ENCODE peak calls at places on chromosomes 11 and 22, in nine cellular contexts. B is foreskin fibroblast, G is type B pancreatic cell, I is Peyer's patch, Q is HFFc6, V is dorsolateral prefrontal cortex, X is ovary, Z is lower leg skin, N is progenitor cell of endocrine pancreas. J is an unnamed sample.

GRCh38 chr11:30488304-30488998 is 97.7 kb downstream of the MPPED2 start:
- DNase-seq in B (peak; percentile 5), G (no peak), I (no peak), Q (no peak), V (no peak), X (no peak), Z (no peak), N (no peak), J (no peak)

GRCh38 chr11:76786053-76787014 is 3.2 kb downstream of the TSKU start:
- DNase-seq in B (no peak), G (no peak), I (no peak), Q (no peak), V (no peak), X (no peak), Z (no peak), N (no peak), J (no peak)

GRCh38 chr11:28346721-28347120 is 238.5 kb downstream of the METTL15 start:
- DNase-seq in B (no peak), G (no peak), I (no peak), Q (no peak), V (no peak), X (no peak), Z (no peak), N (no peak), J (no peak)

GRCh38 chr11:86202013-86202336 is 42.6 kb upstream of the EED start:
- DNase-seq in B (no peak), G (no peak), I (no peak), Q (no peak), V (no peak), X (no peak), Z (no peak), N (no peak), J (no peak)

GRCh38 chr11:119295178-119295577 is 21.8 kb downstream of the MCAM start:
- DNase-seq in B (peak; percentile 19), G (no peak), I (no peak), Q (no peak), V (no peak), X (no peak), Z (no peak), N (no peak), J (no peak)

GRCh38 chr11:129291556-129291955 is 84.1 kb upstream of the BARX2 start:
- DNase-seq in B (no peak), G (no peak), I (no peak), Q (no peak), V (peak; percentile 76), X (no peak), Z (no peak), N (no peak), J (no peak)

GRCh38 chr11:132242662-132243061 is 872.2 kb downstream of the NTM start:
- DNase-seq in B (no peak), G (no peak), I (no peak), Q (no peak), V (no peak), X (no peak), Z (no peak), N (no peak), J (no peak)

GRCh38 chr22:49358041-49358440 is 469.6 kb downstream of the BRD1 start:
- DNase-seq in B (no peak), G (peak; percentile 20), I (no peak), Q (no peak), V (no peak), X (no peak), Z (peak; percentile 74), N (no peak), J (no peak)

GRCh38 chr11:106159846-106160245 is 82.4 kb downstream of the AASDHPPT start:
- DNase-seq in B (peak; percentile 48), G (no peak), I (no peak), Q (no peak), V (no peak), X (no peak), Z (no peak), N (no peak), J (no peak)

DNA sequence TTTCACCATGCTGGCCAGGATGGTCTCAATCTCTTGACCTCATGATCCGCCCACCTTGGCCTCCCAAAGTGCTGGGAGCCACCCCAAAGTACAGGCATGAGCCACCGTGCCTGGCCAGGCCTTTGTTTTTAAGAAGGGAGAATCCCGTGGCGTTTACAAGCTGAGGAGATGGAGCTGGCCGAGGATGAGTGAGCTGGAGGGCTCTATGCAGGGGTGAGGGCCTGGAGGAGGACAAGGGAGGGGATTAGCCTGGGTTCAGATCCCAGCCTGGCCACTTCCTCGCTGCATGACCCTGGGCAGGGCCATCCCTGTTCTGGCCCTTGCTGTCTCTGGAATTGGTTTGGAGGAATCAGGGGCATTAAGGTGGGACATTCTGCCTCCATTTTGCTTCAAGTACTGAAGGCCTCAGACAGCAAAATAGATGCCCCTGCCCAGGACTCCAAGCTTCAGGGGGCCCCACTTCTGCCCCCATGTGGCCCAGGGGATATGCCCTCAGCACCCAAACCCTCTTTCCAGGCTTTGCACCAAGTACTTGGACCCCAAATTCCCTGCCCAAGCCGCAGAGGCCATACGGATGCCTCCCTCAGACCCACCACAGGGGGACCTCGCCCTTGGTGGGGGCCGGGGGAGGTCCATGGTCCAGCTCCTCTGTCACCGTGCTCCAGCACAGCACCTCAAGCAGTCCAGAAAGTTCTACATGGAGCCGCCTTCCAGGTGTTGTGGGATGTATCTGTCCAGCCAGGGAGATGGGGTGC is 12.1 kb upstream of the LRP5 start:
- DNase-seq in B (no peak), G (no peak), I (no peak), Q (no peak), V (no peak), X (no peak), Z (no peak), N (no peak), J (no peak)
- TF ChIP-seq CTCF in B (no peak), G (no peak), I (no peak), Q (peak; percentile 31), V (no peak), X (no peak), Z (no peak), N (no peak), J (no peak)

DNA sequence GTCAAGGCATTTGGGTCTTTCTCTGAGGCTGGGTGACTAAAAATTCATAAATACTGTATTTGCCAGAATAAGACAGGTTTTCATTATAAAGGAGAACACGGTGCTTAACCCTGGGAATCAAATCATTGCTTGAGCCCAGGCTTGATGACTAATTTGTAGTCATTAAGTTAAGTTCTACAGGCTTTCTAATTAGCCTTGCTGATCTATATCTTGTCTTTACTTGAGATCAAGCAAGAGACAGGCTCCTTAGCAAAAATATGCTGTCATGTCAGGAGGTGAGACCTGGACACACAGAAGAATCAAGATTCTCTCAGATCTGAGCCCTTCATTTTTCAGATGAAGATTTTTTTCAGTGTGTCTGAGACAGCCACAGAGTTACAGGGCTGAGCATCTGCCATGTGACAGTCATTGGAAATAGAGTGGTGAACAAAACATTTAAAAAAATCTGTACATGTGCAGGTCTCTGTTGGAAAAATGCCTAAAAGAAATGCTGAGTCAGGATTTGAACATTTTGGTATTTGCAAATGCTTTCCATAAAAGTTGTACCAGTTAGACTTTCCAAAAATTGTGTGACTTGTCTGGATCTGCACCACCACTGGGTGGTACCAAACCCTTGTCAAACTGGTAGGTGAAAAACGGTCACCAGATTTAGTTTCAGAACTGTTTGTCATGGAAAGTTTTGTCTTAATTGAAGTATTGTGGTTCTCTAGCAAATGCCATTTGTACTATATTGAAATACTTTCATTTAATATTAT is 14.7 kb downstream of the ACAT1 start:
- DNase-seq in B (peak; percentile 19), G (no peak), I (no peak), Q (peak; percentile 54), V (no peak), X (no peak), Z (no peak), N (no peak), J (no peak)
- TF ChIP-seq CTCF in B (no peak), G (peak; percentile 42), I (no peak), Q (peak; percentile 65), V (no peak), X (no peak), Z (no peak), N (peak; percentile 25), J (peak; percentile 24)

DNA sequence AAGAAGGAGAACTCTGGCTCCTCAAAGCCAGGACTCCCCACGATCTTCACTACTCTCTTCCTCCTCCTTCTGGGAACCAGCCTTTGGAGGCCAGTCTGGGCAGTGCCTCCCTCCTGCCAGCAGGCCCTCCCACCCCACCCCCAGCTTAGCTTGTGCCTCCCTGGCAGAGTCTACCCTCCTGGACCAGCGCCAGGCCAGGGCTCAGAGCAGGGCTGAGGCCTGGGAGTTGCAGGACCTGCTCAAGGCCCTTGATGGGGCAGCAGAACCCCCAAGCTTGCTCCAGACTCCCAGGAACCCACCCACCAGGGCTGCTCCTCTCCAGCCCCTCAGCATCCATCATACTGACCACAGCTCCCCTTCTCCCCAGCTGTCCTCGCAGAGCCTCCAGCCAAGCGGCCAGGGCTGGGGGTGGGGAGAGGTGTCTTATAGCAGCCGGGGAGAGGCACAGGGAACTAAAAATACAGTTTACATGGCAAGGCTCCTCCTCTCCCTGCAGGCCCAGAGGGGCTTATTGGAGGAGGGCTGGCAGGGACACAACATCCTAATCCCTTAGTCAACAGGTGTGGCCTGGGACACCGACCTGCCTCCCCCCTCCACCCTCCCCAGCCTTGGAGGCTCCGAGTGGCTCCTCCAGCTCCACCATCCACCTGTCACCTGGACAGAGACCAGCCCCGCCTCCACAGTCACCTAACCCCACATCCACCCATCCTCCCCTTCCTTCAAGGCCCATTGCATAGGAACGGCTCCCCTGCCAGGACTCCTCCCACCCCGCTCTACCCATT is 5.2 kb upstream of the MB start:
- DNase-seq in B (no peak), G (no peak), I (no peak), Q (no peak), V (no peak), X (no peak), Z (peak; percentile 90), N (no peak), J (no peak)
- TF ChIP-seq CTCF in B (no peak), G (no peak), I (no peak), Q (no peak), V (no peak), X (no peak), Z (no peak), N (no peak), J (no peak)

GRCh38 chr22:31962392-31963113 is 18.2 kb downstream of the YWHAH start:
- DNase-seq in B (no peak), G (no peak), I (no peak), Q (no peak), V (peak; percentile 1), X (no peak), Z (no peak), N (no peak), J (no peak)

GRCh38 chr22:31969789-31970489 is 25.6 kb downstream of the YWHAH start:
- DNase-seq in B (peak; percentile 83), G (peak; percentile 77), I (peak; percentile 69), Q (peak; percentile 44), V (peak; percentile 78), X (peak; percentile 73), Z (peak; percentile 89), N (peak; percentile 54), J (peak; percentile 37)

GRCh38 chr22:31972180-31972579 is 27.8 kb downstream of the YWHAH start:
- DNase-seq in B (no peak), G (no peak), I (no peak), Q (no peak), V (no peak), X (peak; percentile 45), Z (no peak), N (no peak), J (no peak)

GRCh38 chr22:31970490-31971444 is 26.4 kb downstream of the YWHAH start:
- DNase-seq in B (peak; percentile 82), G (peak; percentile 96), I (peak; percentile 77), Q (peak; percentile 47), V (peak; percentile 93), X (peak; percentile 94), Z (peak; percentile 97), N (peak; percentile 93), J (peak; percentile 71)

DNA sequence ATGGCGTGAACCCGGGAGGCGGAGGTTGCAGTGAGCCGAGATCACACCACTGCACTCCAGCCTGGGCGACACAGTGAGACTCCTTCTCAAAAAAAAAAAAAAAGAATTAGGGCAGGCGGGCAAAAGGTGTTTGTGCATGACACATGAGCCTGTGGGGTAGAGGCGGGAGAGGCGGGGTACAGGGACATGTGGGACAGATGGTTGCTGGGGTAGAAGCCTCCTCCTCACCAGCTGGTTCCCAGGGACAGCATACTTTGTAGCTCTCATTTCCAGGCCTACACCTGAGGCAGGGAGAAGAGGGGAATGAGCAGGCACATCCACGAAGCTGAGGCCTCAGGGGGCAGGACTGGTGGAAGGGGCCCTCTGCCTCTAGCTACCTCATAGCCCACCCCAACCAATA is 23.7 kb downstream of the YWHAH start:
- DNase-seq in B (no peak), G (no peak), I (no peak), Q (no peak), V (peak; percentile 55), X (no peak), Z (peak; percentile 42), N (no peak), J (no peak)
- TF ChIP-seq CTCF in B (no peak), G (no peak), I (no peak), Q (no peak), V (no peak), X (no peak), Z (no peak), N (no peak), J (no peak)

J was measured in D721Med.